ENCODE peak calls at places on chromosomes 6 and 20, in seven cellular contexts. A is A549, J is upper lobe of left lung, T is GM12878, D is ovary, Z is stomach, U is HepG2. Y is an unnamed sample. For H3K4me1, the result is how much of the 10 kb centered on the place peaks cover.

GRCh38 chr6:18147160-18147559 is 7.7 kb downstream of the TPMT start:
- DNase-seq in A (no peak), J (no peak), T (no peak), D (no peak), Z (no peak), U (peak), Y (no peak)

GRCh38 chr20:40687384-40688128 is 1.5 kb downstream of the MAFB start:
- DNase-seq in A (no peak), J (peak), T (no peak), D (peak), Z (peak), U (no peak), Y (peak)

GRCh38 chr6:72783035-72783434 is 161.2 kb downstream of the KCNQ5 start:
- DNase-seq in A (no peak), J (no peak), T (no peak), D (no peak), Z (no peak), U (no peak), Y (no peak)

GRCh38 chr6:148854086-148854485 is 107.3 kb downstream of the UST start:
- DNase-seq in A (no peak), J (no peak), T (no peak), D (no peak), Z (no peak), U (no peak), Y (no peak)

GRCh38 chr6:158500016-158500735 is 59.7 kb upstream of the TMEM181 start:
- DNase-seq in A (no peak), J (no peak), T (no peak), D (no peak), Z (no peak), U (no peak), Y (no peak)

GRCh38 chr6:7543761-7544424 is 2.4 kb downstream of the DSP start:
- DNase-seq in A (no peak), J (no peak), T (no peak), D (no peak), Z (no peak), U (no peak), Y (no peak)

GRCh38 chr6:67606905-67607828 is 1027.9 kb upstream of the ADGRB3 start:
- DNase-seq in A (peak), J (no peak), T (no peak), D (no peak), Z (no peak), U (no peak), Y (no peak)

GRCh38 chr20:6765469-6766058 is 1.9 kb upstream of the BMP2 start:
- DNase-seq in A (peak), J (no peak), T (no peak), D (no peak), Z (no peak), U (peak), Y (no peak)

GRCh38 chr20:4283011-4283410 is 267.7 kb upstream of the RNF24 start:
- DNase-seq in A (no peak), J (no peak), T (no peak), D (no peak), Z (no peak), U (no peak), Y (no peak)

GRCh38 chr20:22684763-22685443 is 100.5 kb upstream of the FOXA2 start:
- DNase-seq in A (peak), J (no peak), T (no peak), D (no peak), Z (no peak), U (no peak), Y (no peak)

GRCh38 chr20:34049897-34050695 is 56.4 kb downstream of the RALY start:
- DNase-seq in A (no peak), J (no peak), T (no peak), D (no peak), Z (no peak), U (no peak), Y (no peak)

GRCh38 chr20:23361108-23361650 is 803 bp upstream of the GZF1 start:
- DNase-seq in A (peak), J (no peak), T (no peak), D (no peak), Z (no peak), U (peak), Y (no peak)

GRCh38 chr20:9427977-9428607 is 86.3 kb upstream of the LAMP5 start:
- DNase-seq in A (no peak), J (no peak), T (no peak), D (no peak), Z (no peak), U (no peak), Y (no peak)

GRCh38 chr20:35963878-35964277 is 4.5 kb upstream of the CNBD2 start:
- DNase-seq in A (no peak), J (no peak), T (no peak), D (no peak), Z (no peak), U (no peak), Y (no peak)

GRCh38 chr6:99822741-99823512 is 171.1 kb downstream of the MCHR2 start:
- DNase-seq in A (peak), J (no peak), T (no peak), D (no peak), Z (no peak), U (peak), Y (no peak)

GRCh38 chr6:119308048-119308570 is 41.5 kb downstream of the MAN1A1 start:
- DNase-seq in A (peak), J (no peak), T (no peak), D (no peak), Z (no peak), U (peak), Y (no peak)

GRCh38 chr6:145147559-145147958 is 587.8 kb downstream of the EPM2A start:
- DNase-seq in A (no peak), J (no peak), T (no peak), D (no peak), Z (no peak), U (no peak), Y (no peak)

GRCh38 chr6:165766457-165766856 is 103.4 kb upstream of the PDE10A start:
- DNase-seq in A (no peak), J (no peak), T (no peak), D (no peak), Z (no peak), U (no peak), Y (no peak)

GRCh38 chr6:1851681-1852456 is 242.2 kb downstream of the FOXC1 start:
- DNase-seq in A (no peak), J (no peak), T (no peak), D (no peak), Z (no peak), U (no peak), Y (no peak)

GRCh38 chr20:2260250-2260649 is 35.6 kb upstream of the TGM3 start:
- DNase-seq in A (no peak), J (no peak), T (no peak), D (no peak), Z (no peak), U (no peak), Y (no peak)

GRCh38 chr6:15874351-15874750 is 211.5 kb upstream of the DTNBP1 start:
- DNase-seq in A (no peak), J (no peak), T (no peak), D (no peak), Z (no peak), U (no peak), Y (no peak)

GRCh38 chr20:52791091-52791490 is 181.1 kb upstream of the TSHZ2 start:
- DNase-seq in A (no peak), J (no peak), T (no peak), D (no peak), Z (no peak), U (no peak), Y (no peak)

GRCh38 chr20:62907377-62908317 is 18.7 kb downstream of the DIDO1 start:
- DNase-seq in A (no peak), J (no peak), T (no peak), D (no peak), Z (no peak), U (peak), Y (no peak)

GRCh38 chr6:33905081-33905609 is 101.3 kb upstream of the MLN start:
- DNase-seq in A (no peak), J (no peak), T (peak), D (no peak), Z (no peak), U (no peak), Y (no peak)

GRCh38 chr6:89984926-89985743 is 90.9 kb downstream of the GJA10 start:
- DNase-seq in A (no peak), J (peak), T (no peak), D (no peak), Z (no peak), U (no peak), Y (no peak)

GRCh38 chr6:31070711-31071197 is 41.6 kb downstream of the C6orf15 start:
- DNase-seq in A (peak), J (no peak), T (no peak), D (peak), Z (peak), U (peak), Y (no peak)

GRCh38 chr6:105482227-105482839 is 79.5 kb upstream of the PREP start:
- DNase-seq in A (no peak), J (no peak), T (no peak), D (peak), Z (peak), U (no peak), Y (no peak)

GRCh38 chr20:20664795-20665194 is 47.6 kb downstream of the RALGAPA2 start:
- DNase-seq in A (peak), J (no peak), T (no peak), D (no peak), Z (no peak), U (peak), Y (no peak)

GRCh38 chr6:132478697-132479096 is 34.2 kb downstream of the STX7 start:
- DNase-seq in A (no peak), J (no peak), T (no peak), D (no peak), Z (no peak), U (no peak), Y (no peak)
- H3K4me1 ChIP-seq in A (under half), J (under half), T (under half), D (under half), Z (under half), U (under half), Y (under half)

GRCh38 chr6:107956586-107957164 is 1.3 kb downstream of the SEC63 start:
- DNase-seq in A (no peak), J (no peak), T (no peak), D (no peak), Z (no peak), U (no peak), Y (no peak)

GRCh38 chr6:107957165-107957908 is 671 bp downstream of the SEC63 start:
- DNase-seq in A (peak), J (peak), T (no peak), D (peak), Z (peak), U (peak), Y (no peak)

GRCh38 chr6:107962723-107963122 is 4.7 kb upstream of the SEC63 start:
- DNase-seq in A (no peak), J (no peak), T (no peak), D (no peak), Z (no peak), U (no peak), Y (no peak)

GRCh38 chr6:107957909-107958688 is at the start of gene SEC63:
- DNase-seq in A (peak), J (peak), T (peak), D (peak), Z (peak), U (peak), Y (peak)
- TF ChIP-seq EP300 in A (no peak), J (no peak), T (no peak), D (no peak), Z (no peak), U (no peak), Y (no peak)

GRCh38 chr6:110399219-110400071 is 15.9 kb downstream of the DDO start:
- DNase-seq in A (no peak), J (peak), T (no peak), D (peak), Z (no peak), U (no peak), Y (no peak)
- H3K4me3 ChIP-seq in A (no peak), J (peak), T (no peak), D (peak), Z (peak), U (no peak), Y (peak)

GRCh38 chr20:49287555-49288249 is 9.8 kb upstream of the ZNFX1 start:
- DNase-seq in A (no peak), J (no peak), T (no peak), D (no peak), Z (no peak), U (peak), Y (no peak)

GRCh38 chr20:49285233-49285668 is 7.4 kb upstream of the ZNFX1 start:
- DNase-seq in A (no peak), J (no peak), T (no peak), D (no peak), Z (no peak), U (no peak), Y (no peak)

GRCh38 chr20:49285813-49286494 is 8.1 kb upstream of the ZNFX1 start:
- DNase-seq in A (no peak), J (no peak), T (no peak), D (no peak), Z (no peak), U (no peak), Y (no peak)

GRCh38 chr20:49288250-49288751 is 10.4 kb upstream of the ZNFX1 start:
- DNase-seq in A (no peak), J (no peak), T (no peak), D (no peak), Z (no peak), U (no peak), Y (no peak)

DNA sequence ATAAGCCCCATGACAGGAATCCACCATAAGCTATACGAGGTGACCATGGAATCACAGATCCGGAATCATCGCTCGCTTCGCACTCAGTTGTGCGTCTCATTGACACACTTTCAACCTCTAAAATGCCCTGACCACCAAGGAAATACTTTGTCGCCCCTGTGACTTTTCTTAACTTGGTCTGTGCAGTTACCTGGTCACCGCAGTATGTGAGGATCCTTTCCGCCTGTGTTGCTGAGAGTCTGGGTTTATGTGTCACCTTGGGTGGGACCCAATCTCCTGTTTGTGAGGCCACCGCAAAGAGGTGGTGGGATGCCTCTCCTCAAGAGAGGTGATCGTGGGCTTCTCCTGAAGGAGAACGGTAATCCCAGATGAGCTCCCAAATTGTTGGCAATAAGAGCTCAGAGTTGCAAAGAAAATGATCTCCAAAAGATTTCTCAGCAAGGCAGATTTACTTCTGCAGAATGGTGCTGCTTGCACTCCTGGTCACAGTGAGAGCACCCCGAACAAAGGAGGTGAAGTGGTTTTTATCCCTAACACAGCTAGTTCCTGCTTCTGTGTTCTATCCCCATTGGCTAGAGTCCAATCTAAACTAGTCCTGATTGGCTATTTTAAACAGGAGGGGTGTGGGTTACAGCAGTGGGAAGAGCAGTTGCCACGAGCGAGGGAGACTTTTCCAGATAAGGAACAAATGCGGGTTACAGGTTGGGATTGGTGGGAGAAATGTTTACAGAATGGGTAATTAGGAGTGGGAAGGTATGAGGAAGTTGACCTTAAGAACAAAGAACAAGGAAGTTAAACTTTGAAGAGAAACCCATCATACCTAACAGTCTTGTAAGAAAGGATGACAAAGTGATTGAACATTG is 9.1 kb upstream of the ZNFX1 start:
- DNase-seq in A (peak), J (no peak), T (no peak), D (no peak), Z (no peak), U (peak), Y (no peak)
- H3K4me1 ChIP-seq in A (half or more), J (under half), T (under half), D (under half), Z (half or more), U (half or more), Y (under half)

GRCh38 chr6:35360349-35361138 is 18.2 kb downstream of the PPARD start:
- DNase-seq in A (peak), J (no peak), T (no peak), D (no peak), Z (no peak), U (peak), Y (peak)

GRCh38 chr6:35365599-35366596 is 23.5 kb downstream of the PPARD start:
- DNase-seq in A (no peak), J (no peak), T (no peak), D (no peak), Z (no peak), U (peak), Y (no peak)

GRCh38 chr6:35359744-35360348 is 17.5 kb downstream of the PPARD start:
- DNase-seq in A (no peak), J (no peak), T (no peak), D (peak), Z (no peak), U (no peak), Y (peak)

GRCh38 chr6:35362200-35362599 is 19.8 kb downstream of the PPARD start:
- DNase-seq in A (no peak), J (no peak), T (no peak), D (no peak), Z (no peak), U (no peak), Y (no peak)

GRCh38 chr6:35363293-35363750 is 21.0 kb downstream of the PPARD start:
- DNase-seq in A (no peak), J (no peak), T (no peak), D (no peak), Z (no peak), U (no peak), Y (no peak)
- TF ChIP-seq EP300 in A (no peak), J (no peak), T (no peak), D (no peak), Z (no peak), U (no peak), Y (no peak)

DNA sequence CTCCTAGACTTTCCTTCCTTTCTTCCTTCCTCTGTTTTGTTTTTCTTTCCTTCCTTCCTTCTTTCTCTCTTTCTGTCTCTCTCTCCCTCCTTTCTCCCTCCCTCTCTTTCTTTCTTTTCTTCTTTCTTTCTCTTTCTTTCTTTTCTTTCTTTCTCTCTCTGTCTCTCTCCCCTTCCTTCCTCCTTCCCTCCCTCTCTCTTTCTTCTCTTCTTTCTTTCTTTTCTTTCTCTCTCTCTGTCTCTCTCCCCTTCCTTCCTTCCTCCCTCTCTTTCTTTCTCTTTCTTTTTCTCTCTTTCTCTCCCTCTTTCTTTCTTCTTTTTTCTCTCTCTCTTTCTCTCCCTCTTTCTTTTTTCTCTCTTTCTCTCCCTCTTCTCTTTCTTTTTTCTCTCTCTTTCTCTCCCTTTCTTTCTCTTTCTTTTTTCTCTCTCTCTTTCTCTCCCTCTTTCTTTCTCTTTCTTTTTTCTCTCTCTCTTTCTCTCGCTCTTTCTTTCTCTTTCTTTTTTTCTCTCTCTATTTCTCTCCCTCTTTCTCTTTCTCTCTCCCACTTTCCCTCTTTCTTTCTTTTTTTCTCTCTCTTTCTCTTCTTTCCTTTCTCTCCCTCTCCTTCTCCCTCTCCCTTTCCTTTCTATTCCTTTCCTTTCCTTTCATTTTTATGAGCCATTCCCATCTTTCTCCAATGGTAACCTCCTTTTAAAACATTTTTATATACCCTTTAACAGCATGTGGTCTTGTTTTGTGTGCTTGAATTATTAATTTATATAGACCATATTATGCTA is 2.3 kb downstream of the TINAG start:
- DNase-seq in A (no peak), J (no peak), T (no peak), D (no peak), Z (no peak), U (no peak), Y (no peak)
- H3K4me3 ChIP-seq in A (no peak), J (no peak), T (no peak), D (no peak), Z (no peak), U (no peak), Y (no peak)